ENCODE peak calls at places on chromosomes 2 and 18, in seven cellular contexts. One of them, this sample, is unnamed.

GRCh38 chr2:218006741-218007140 is 3.9 kb upstream of the TNS1 start:
- DNase-seq in stomach: no peak
- DNase-seq in HL-60: no peak
- DNase-seq in upper lobe of left lung: no peak
- DNase-seq in Caco-2: no peak
- DNase-seq in body of pancreas: no peak
- DNase-seq in A549: peak
- DNase-seq in this sample: no peak

GRCh38 chr2:121005512-121005911 is 269.8 kb downstream of the GLI2 start:
- DNase-seq in Caco-2: no peak
- DNase-seq in body of pancreas: no peak
- DNase-seq in A549: no peak
- DNase-seq in upper lobe of left lung: no peak
- DNase-seq in HL-60: no peak
- DNase-seq in stomach: no peak
- DNase-seq in this sample: no peak

GRCh38 chr18:58045265-58046086 is 1.4 kb downstream of the NEDD4L start:
- DNase-seq in Caco-2: peak
- DNase-seq in body of pancreas: peak
- DNase-seq in HL-60: no peak
- DNase-seq in upper lobe of left lung: peak
- DNase-seq in stomach: peak
- DNase-seq in A549: peak
- DNase-seq in this sample: peak

GRCh38 chr2:207165121-207166038 is at the start of gene KLF7:
- DNase-seq in HL-60: peak
- DNase-seq in body of pancreas: peak
- DNase-seq in Caco-2: peak
- DNase-seq in upper lobe of left lung: peak
- DNase-seq in A549: no peak
- DNase-seq in stomach: peak
- DNase-seq in this sample: peak

GRCh38 chr2:241617431-241618154 is 19.4 kb downstream of the THAP4 start:
- DNase-seq in HL-60: no peak
- DNase-seq in upper lobe of left lung: peak
- DNase-seq in stomach: no peak
- DNase-seq in Caco-2: no peak
- DNase-seq in body of pancreas: peak
- DNase-seq in A549: no peak
- DNase-seq in this sample: peak

GRCh38 chr2:60925994-60926750 is 44.8 kb downstream of the REL start:
- DNase-seq in upper lobe of left lung: no peak
- DNase-seq in Caco-2: peak
- DNase-seq in HL-60: no peak
- DNase-seq in stomach: no peak
- DNase-seq in body of pancreas: no peak
- DNase-seq in A549: peak
- DNase-seq in this sample: no peak

GRCh38 chr2:206212673-206213513 is 53.2 kb downstream of the EEF1B2 start:
- DNase-seq in A549: no peak
- DNase-seq in stomach: no peak
- DNase-seq in HL-60: no peak
- DNase-seq in body of pancreas: no peak
- DNase-seq in Caco-2: peak
- DNase-seq in upper lobe of left lung: no peak
- DNase-seq in this sample: no peak

GRCh38 chr2:216807861-216808272 is 52.0 kb downstream of the TNP1 start:
- DNase-seq in HL-60: no peak
- DNase-seq in stomach: peak
- DNase-seq in Caco-2: no peak
- DNase-seq in A549: no peak
- DNase-seq in body of pancreas: no peak
- DNase-seq in upper lobe of left lung: peak
- DNase-seq in this sample: peak

GRCh38 chr2:191845248-191845715 is 1.6 kb downstream of the CAVIN2 start:
- DNase-seq in stomach: no peak
- DNase-seq in A549: peak
- DNase-seq in body of pancreas: no peak
- DNase-seq in upper lobe of left lung: peak
- DNase-seq in HL-60: no peak
- DNase-seq in Caco-2: no peak
- DNase-seq in this sample: peak

GRCh38 chr2:28355521-28356094 is 37.0 kb upstream of the FOSL2 start:
- DNase-seq in body of pancreas: peak
- DNase-seq in stomach: peak
- DNase-seq in A549: no peak
- DNase-seq in upper lobe of left lung: peak
- DNase-seq in Caco-2: no peak
- DNase-seq in HL-60: no peak
- DNase-seq in this sample: peak

GRCh38 chr2:151860613-151861146 is 32.5 kb upstream of the ARL5A start:
- DNase-seq in stomach: no peak
- DNase-seq in body of pancreas: no peak
- DNase-seq in HL-60: no peak
- DNase-seq in A549: no peak
- DNase-seq in Caco-2: no peak
- DNase-seq in upper lobe of left lung: no peak
- DNase-seq in this sample: no peak

GRCh38 chr2:207801259-207801658 is 31.6 kb upstream of the FZD5 start:
- DNase-seq in stomach: no peak
- DNase-seq in A549: no peak
- DNase-seq in upper lobe of left lung: no peak
- DNase-seq in Caco-2: peak
- DNase-seq in HL-60: peak
- DNase-seq in body of pancreas: no peak
- DNase-seq in this sample: no peak

GRCh38 chr2:47083886-47084682 is 71.0 kb downstream of the STPG4 start:
- DNase-seq in A549: no peak
- DNase-seq in body of pancreas: peak
- DNase-seq in Caco-2: no peak
- DNase-seq in upper lobe of left lung: no peak
- DNase-seq in stomach: no peak
- DNase-seq in HL-60: peak
- DNase-seq in this sample: no peak

GRCh38 chr2:99784946-99785345 is 295.1 kb upstream of the REV1 start:
- DNase-seq in body of pancreas: no peak
- DNase-seq in stomach: no peak
- DNase-seq in Caco-2: no peak
- DNase-seq in HL-60: no peak
- DNase-seq in A549: no peak
- DNase-seq in upper lobe of left lung: no peak
- DNase-seq in this sample: no peak

GRCh38 chr2:235670974-235671787 is 177.3 kb downstream of the AGAP1 start:
- DNase-seq in A549: no peak
- DNase-seq in Caco-2: no peak
- DNase-seq in HL-60: no peak
- DNase-seq in stomach: no peak
- DNase-seq in body of pancreas: no peak
- DNase-seq in upper lobe of left lung: no peak
- DNase-seq in this sample: peak

GRCh38 chr2:223860809-223861738 is 23.7 kb upstream of the AP1S3 start:
- DNase-seq in stomach: peak
- DNase-seq in HL-60: no peak
- DNase-seq in upper lobe of left lung: no peak
- DNase-seq in Caco-2: peak
- DNase-seq in A549: peak
- DNase-seq in body of pancreas: peak
- DNase-seq in this sample: no peak

GRCh38 chr2:231489990-231490389 is 25.7 kb upstream of the NCL start:
- DNase-seq in Caco-2: peak
- DNase-seq in body of pancreas: peak
- DNase-seq in stomach: peak
- DNase-seq in HL-60: peak
- DNase-seq in upper lobe of left lung: no peak
- DNase-seq in A549: peak
- DNase-seq in this sample: no peak

GRCh38 chr2:10405441-10405840 is 42.7 kb downstream of the ODC1 start:
- DNase-seq in Caco-2: no peak
- DNase-seq in HL-60: no peak
- DNase-seq in A549: peak
- DNase-seq in body of pancreas: peak
- DNase-seq in upper lobe of left lung: peak
- DNase-seq in stomach: no peak
- DNase-seq in this sample: peak

GRCh38 chr2:216316743-216317142 is 55.5 kb downstream of the MARCHF4 start:
- DNase-seq in HL-60: no peak
- DNase-seq in upper lobe of left lung: no peak
- DNase-seq in body of pancreas: no peak
- DNase-seq in Caco-2: no peak
- DNase-seq in stomach: no peak
- DNase-seq in A549: peak
- DNase-seq in this sample: no peak

GRCh38 chr2:219497495-219498279 is 1.0 kb upstream of the GMPPA start:
- DNase-seq in HL-60: peak
- DNase-seq in A549: peak
- DNase-seq in Caco-2: peak
- DNase-seq in body of pancreas: peak
- DNase-seq in upper lobe of left lung: peak
- DNase-seq in stomach: peak
- DNase-seq in this sample: peak

GRCh38 chr2:218217366-218218309 is 649 bp downstream of the ARPC2 start:
- DNase-seq in HL-60: peak
- DNase-seq in body of pancreas: peak
- DNase-seq in Caco-2: peak
- DNase-seq in A549: peak
- DNase-seq in upper lobe of left lung: peak
- DNase-seq in stomach: peak
- DNase-seq in this sample: peak

GRCh38 chr2:203826704-203827103 is 40.9 kb upstream of the CTLA4 start:
- DNase-seq in A549: no peak
- DNase-seq in body of pancreas: no peak
- DNase-seq in HL-60: no peak
- DNase-seq in stomach: no peak
- DNase-seq in upper lobe of left lung: no peak
- DNase-seq in Caco-2: no peak
- DNase-seq in this sample: no peak

GRCh38 chr2:33108483-33109443 is 162.0 kb downstream of the LTBP1 start:
- DNase-seq in upper lobe of left lung: no peak
- DNase-seq in A549: peak
- DNase-seq in HL-60: no peak
- DNase-seq in Caco-2: no peak
- DNase-seq in stomach: no peak
- DNase-seq in body of pancreas: no peak
- DNase-seq in this sample: no peak

GRCh38 chr2:71611247-71611646 is 157.9 kb downstream of the DYSF start:
- DNase-seq in upper lobe of left lung: peak
- DNase-seq in stomach: no peak
- DNase-seq in Caco-2: no peak
- DNase-seq in A549: no peak
- DNase-seq in HL-60: no peak
- DNase-seq in body of pancreas: no peak
- DNase-seq in this sample: peak

DNA sequence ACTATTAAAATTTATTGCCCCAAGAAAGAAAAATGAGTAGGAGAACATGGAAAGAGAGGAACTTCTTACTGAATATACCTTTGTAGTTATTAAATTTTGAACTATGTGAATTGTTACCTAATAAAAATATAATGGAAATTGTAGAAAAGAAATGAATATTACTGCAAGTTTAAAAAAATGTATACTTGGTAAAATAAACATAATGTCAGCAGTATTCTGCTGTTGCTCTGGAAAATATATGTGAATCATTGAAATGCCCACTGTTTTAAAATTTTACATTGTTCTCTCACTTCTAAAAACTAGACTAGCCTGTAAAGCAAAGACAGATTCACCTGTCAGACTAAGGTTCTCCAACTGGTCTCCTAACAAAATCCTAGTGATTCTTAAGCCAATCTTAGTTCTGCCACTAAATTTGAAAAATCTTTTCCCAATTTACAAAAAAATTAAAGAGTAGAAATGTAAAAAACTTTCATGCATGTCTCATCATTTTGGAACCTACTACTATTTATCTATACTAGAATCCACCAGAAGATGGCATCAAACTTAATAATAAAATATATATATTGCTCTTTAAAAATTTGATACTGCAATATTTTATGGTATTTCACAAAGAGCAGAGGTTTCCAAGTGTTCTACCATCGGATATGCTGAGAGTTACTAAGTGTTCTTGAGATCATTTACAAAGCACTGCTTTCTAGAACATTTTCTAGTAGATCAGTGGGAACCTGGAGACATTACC is 22.3 kb upstream of the TMEM237 start:
- DNase-seq in upper lobe of left lung: no peak
- DNase-seq in A549: no peak
- DNase-seq in body of pancreas: no peak
- DNase-seq in Caco-2: no peak
- DNase-seq in stomach: no peak
- DNase-seq in HL-60: no peak
- DNase-seq in this sample: no peak
- TF ChIP-seq CTCF in upper lobe of left lung: no peak
- TF ChIP-seq CTCF in A549: peak
- TF ChIP-seq CTCF in body of pancreas: peak
- TF ChIP-seq CTCF in Caco-2: no peak
- TF ChIP-seq CTCF in stomach: no peak
- TF ChIP-seq CTCF in HL-60: no peak
- TF ChIP-seq CTCF in this sample: peak

DNA sequence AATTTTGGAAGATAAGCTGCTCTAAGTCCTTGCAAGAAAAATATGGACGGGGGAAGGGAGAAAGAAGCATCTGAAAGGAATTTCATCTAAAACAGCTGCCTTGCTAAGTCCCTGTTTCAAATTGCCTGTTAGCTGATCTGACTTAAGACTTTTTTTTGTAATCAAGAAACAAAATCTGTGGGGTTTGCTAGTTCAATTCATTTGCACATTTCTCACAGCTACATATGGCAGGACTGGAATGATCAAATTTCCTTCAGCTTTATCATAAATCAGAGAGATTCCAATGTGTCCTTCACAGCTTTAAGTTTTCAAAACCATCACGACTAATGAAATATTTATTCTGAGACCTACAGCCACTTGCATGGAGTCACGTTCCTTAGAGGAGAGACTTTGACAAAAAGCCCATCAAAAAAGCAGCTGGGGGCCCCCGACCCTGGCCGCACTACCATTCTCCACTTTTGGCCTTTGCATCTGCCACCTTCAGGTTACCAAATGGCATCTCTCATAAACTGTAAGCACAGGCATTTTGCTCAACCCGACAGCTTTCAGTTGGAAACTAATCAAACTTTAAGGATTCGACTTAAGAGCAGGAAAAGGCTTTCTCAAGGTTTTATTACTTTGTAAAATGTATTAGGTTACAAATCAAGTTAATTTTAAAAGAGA is 100.2 kb upstream of the RND3 start:
- DNase-seq in A549: no peak
- DNase-seq in HL-60: no peak
- DNase-seq in Caco-2: no peak
- DNase-seq in stomach: no peak
- DNase-seq in body of pancreas: no peak
- DNase-seq in upper lobe of left lung: no peak
- DNase-seq in this sample: no peak
- H3K4me3 ChIP-seq in A549: no peak
- H3K4me3 ChIP-seq in HL-60: no peak
- H3K4me3 ChIP-seq in Caco-2: no peak
- H3K4me3 ChIP-seq in stomach: no peak
- H3K4me3 ChIP-seq in body of pancreas: no peak
- H3K4me3 ChIP-seq in upper lobe of left lung: no peak
- H3K4me3 ChIP-seq in this sample: no peak

GRCh38 chr2:165277860-165278656 is 38.8 kb downstream of the SCN2A start:
- DNase-seq in Caco-2: no peak
- DNase-seq in A549: no peak
- DNase-seq in stomach: no peak
- DNase-seq in upper lobe of left lung: no peak
- DNase-seq in HL-60: no peak
- DNase-seq in body of pancreas: no peak
- DNase-seq in this sample: no peak
- TF ChIP-seq CTCF in Caco-2: no peak
- TF ChIP-seq CTCF in A549: no peak
- TF ChIP-seq CTCF in stomach: no peak
- TF ChIP-seq CTCF in upper lobe of left lung: no peak
- TF ChIP-seq CTCF in HL-60: no peak
- TF ChIP-seq CTCF in body of pancreas: no peak
- TF ChIP-seq CTCF in this sample: no peak

GRCh38 chr2:226483745-226484619 is 315.6 kb downstream of the IRS1 start:
- DNase-seq in stomach: no peak
- DNase-seq in A549: peak
- DNase-seq in Caco-2: peak
- DNase-seq in upper lobe of left lung: no peak
- DNase-seq in body of pancreas: no peak
- DNase-seq in HL-60: no peak
- DNase-seq in this sample: no peak
- H3K4me3 ChIP-seq in stomach: no peak
- H3K4me3 ChIP-seq in A549: no peak
- H3K4me3 ChIP-seq in Caco-2: no peak
- H3K4me3 ChIP-seq in upper lobe of left lung: no peak
- H3K4me3 ChIP-seq in body of pancreas: no peak
- H3K4me3 ChIP-seq in HL-60: no peak
- H3K4me3 ChIP-seq in this sample: no peak

This sample was measured in psoas muscle.